ENCODE peak calls at places on chromosomes 6 and 20, in five cellular contexts. J, E, B, X and D are unnamed samples.

GRCh38 chr20:37615507-37616425 is 78.1 kb upstream of the CTNNBL1 start:
- DNase-seq in J (peak; percentile 6), E (peak; percentile 45), B (peak; percentile 60), X (no peak), D (peak; percentile 19)

GRCh38 chr6:20837189-20837588 is 302.9 kb downstream of the CDKAL1 start:
- DNase-seq in J (no peak), E (no peak), B (peak; percentile 50), X (no peak), D (no peak)

GRCh38 chr6:125679128-125679527 is 70.3 kb upstream of the HEY2 start:
- DNase-seq in J (no peak), E (no peak), B (no peak), X (no peak), D (no peak)

GRCh38 chr6:78598966-78599365 is 268.4 kb upstream of the IRAK1BP1 start:
- DNase-seq in J (peak; percentile 92), E (no peak), B (no peak), X (no peak), D (peak; percentile 7)

GRCh38 chr6:6886160-6886885 is 221.4 kb upstream of the RREB1 start:
- DNase-seq in J (no peak), E (no peak), B (no peak), X (peak; percentile 76), D (no peak)

GRCh38 chr6:17565399-17565798 is 34.7 kb upstream of the FAM8A1 start:
- DNase-seq in J (no peak), E (no peak), B (no peak), X (no peak), D (no peak)

GRCh38 chr6:90028080-90028778 is 134.0 kb downstream of the GJA10 start:
- DNase-seq in J (peak; percentile 36), E (no peak), B (no peak), X (no peak), D (no peak)

GRCh38 chr6:169439710-169440109 is 186.1 kb upstream of the THBS2 start:
- DNase-seq in J (no peak), E (no peak), B (no peak), X (no peak), D (no peak)

GRCh38 chr6:89433637-89434499 is 916 bp downstream of the ANKRD6 start:
- DNase-seq in J (no peak), E (peak; percentile 60), B (no peak), X (peak; percentile 54), D (no peak)

GRCh38 chr6:13814938-13815575 is 700 bp upstream of the MCUR1 start:
- DNase-seq in J (peak; percentile 29), E (peak; percentile 12), B (no peak), X (no peak), D (no peak)

GRCh38 chr20:40778894-40779496 is 90.0 kb upstream of the MAFB start:
- DNase-seq in J (no peak), E (no peak), B (no peak), X (no peak), D (no peak)

GRCh38 chr20:63217706-63218105 is 1.8 kb upstream of the YTHDF1 start:
- DNase-seq in J (no peak), E (no peak), B (peak; percentile 43), X (no peak), D (no peak)

GRCh38 chr20:33000802-33001466 is 3.3 kb downstream of the SUN5 start:
- DNase-seq in J (no peak), E (no peak), B (peak; percentile 20), X (no peak), D (no peak)

GRCh38 chr6:40443842-40444241 is 143.3 kb downstream of the LRFN2 start:
- DNase-seq in J (no peak), E (no peak), B (no peak), X (no peak), D (no peak)

GRCh38 chr6:13384506-13384905 is 56.2 kb upstream of the TBC1D7 start:
- DNase-seq in J (no peak), E (no peak), B (no peak), X (no peak), D (no peak)

GRCh38 chr6:148617522-148617921 is 129.3 kb upstream of the UST start:
- DNase-seq in J (peak; percentile 58), E (no peak), B (no peak), X (no peak), D (no peak)

GRCh38 chr6:34393191-34393967 is 910 bp upstream of the NUDT3 start:
- DNase-seq in J (no peak), E (no peak), B (no peak), X (no peak), D (no peak)

GRCh38 chr6:44051516-44051915 is 75.7 kb downstream of the MRPL14 start:
- DNase-seq in J (peak; percentile 89), E (no peak), B (peak; percentile 39), X (peak; percentile 24), D (no peak)

GRCh38 chr6:34003962-34004361 is 141.9 kb downstream of the GRM4 start:
- DNase-seq in J (no peak), E (no peak), B (no peak), X (no peak), D (no peak)

GRCh38 chr6:53718597-53719460 is 53.3 kb upstream of the KLHL31 start:
- DNase-seq in J (peak; percentile 75), E (peak; percentile 84), B (no peak), X (no peak), D (peak; percentile 59)

GRCh38 chr6:79764758-79765157 is 133.6 kb downstream of the SH3BGRL2 start:
- DNase-seq in J (no peak), E (no peak), B (no peak), X (no peak), D (no peak)

GRCh38 chr6:55449219-55449618 is 122.0 kb downstream of the GFRAL start:
- DNase-seq in J (peak; percentile 37), E (peak; percentile 41), B (no peak), X (no peak), D (no peak)

GRCh38 chr6:73506246-73506645 is 14.6 kb downstream of the EEF1A1 start:
- DNase-seq in J (no peak), E (no peak), B (no peak), X (no peak), D (no peak)

GRCh38 chr20:30610751-30611150 is 646.7 kb upstream of the DEFB115 start:
- DNase-seq in J (no peak), E (no peak), B (no peak), X (no peak), D (no peak)

GRCh38 chr6:1940381-1940780 is 305.0 kb downstream of the GMDS start:
- DNase-seq in J (no peak), E (no peak), B (no peak), X (no peak), D (no peak)

GRCh38 chr20:50153153-50153499 is 397 bp downstream of the PEDS1 start:
- DNase-seq in J (no peak), E (no peak), B (no peak), X (no peak), D (no peak)

GRCh38 chr6:68653706-68654089 is 18.6 kb downstream of the ADGRB3 start:
- DNase-seq in J (no peak), E (no peak), B (no peak), X (no peak), D (no peak)

GRCh38 chr6:74100719-74101287 is 404.8 kb downstream of the CD109 start:
- DNase-seq in J (no peak), E (no peak), B (no peak), X (no peak), D (no peak)

GRCh38 chr6:108163644-108164536 is 1.9 kb upstream of the NR2E1 start:
- DNase-seq in J (no peak), E (no peak), B (no peak), X (no peak), D (no peak)

DNA sequence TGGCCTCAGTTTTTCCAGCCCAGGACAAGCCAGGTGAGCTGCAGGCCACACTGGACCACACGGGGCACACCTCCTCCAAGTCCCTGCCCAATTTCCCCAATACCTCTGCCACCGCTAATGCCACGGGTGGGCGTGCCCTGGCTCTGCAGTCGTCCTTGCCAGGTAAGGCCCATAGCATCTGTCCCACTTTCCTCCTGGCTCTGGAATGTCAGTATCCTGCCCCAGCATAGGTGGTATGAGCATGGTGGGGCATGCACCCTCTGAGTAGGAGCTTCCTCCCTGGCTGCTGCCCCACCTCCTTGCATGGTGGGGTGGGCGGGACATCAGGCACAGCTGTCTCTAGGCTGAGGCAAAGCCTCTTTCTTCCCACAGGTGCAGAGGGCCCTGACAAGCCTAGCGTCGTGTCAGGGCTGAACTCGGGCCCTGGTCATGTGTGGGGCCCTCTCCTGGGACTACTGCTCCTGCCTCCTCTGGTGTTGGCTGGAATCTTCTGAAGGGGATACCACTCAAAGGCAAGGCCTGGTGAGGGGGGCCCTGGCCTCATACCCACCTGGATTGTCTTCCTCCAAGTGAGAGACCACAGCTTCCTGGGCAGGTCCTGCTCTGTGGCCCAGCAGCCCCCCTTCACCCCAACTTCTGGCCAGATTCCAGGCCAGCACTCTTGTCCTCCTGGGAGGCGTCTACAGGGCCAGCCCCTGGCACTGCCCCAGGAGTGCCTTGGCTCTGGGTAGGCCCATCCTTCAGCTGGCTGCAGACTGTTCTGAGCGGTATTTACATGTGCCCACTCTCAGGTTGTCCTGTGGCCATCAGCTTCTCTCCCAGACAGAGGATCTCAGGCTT is 9.1 kb downstream of the PI16 start:
- DNase-seq in J (no peak), E (no peak), B (no peak), X (peak; percentile 69), D (no peak)
- H3K4me3 ChIP-seq in J (no peak overlapping the region), E (no peak overlapping the region), B (no peak overlapping the region), X (no peak overlapping the region), D (no peak overlapping the region)

GRCh38 chr6:159988983-159989454 is 20.1 kb downstream of the IGF2R start:
- DNase-seq in J (peak; percentile 81), E (no peak), B (no peak), X (no peak), D (no peak)
- H3K4me3 ChIP-seq in J (no peak overlapping the region), E (no peak overlapping the region), B (no peak overlapping the region), X (no peak overlapping the region), D (no peak overlapping the region)

GRCh38 chr20:51563597-51564332 is 21.2 kb upstream of the NFATC2 start:
- DNase-seq in J (peak; percentile 80), E (peak; percentile 63), B (no peak), X (peak; percentile 51), D (peak; percentile 57)

GRCh38 chr20:51566594-51566993 is 24.1 kb upstream of the NFATC2 start:
- DNase-seq in J (no peak), E (no peak), B (no peak), X (no peak), D (no peak)

GRCh38 chr20:51565298-51565697 is 22.8 kb upstream of the NFATC2 start:
- DNase-seq in J (no peak), E (no peak), B (no peak), X (no peak), D (no peak)

GRCh38 chr20:51567622-51568021 is 25.1 kb upstream of the NFATC2 start:
- DNase-seq in J (no peak), E (no peak), B (no peak), X (no peak), D (no peak)

GRCh38 chr20:51565741-51566140 is 23.2 kb upstream of the NFATC2 start:
- DNase-seq in J (peak; percentile 50), E (no peak), B (no peak), X (no peak), D (no peak)
- H3K4me3 ChIP-seq in J (no peak overlapping the region), E (no peak overlapping the region), B (no peak overlapping the region), X (no peak overlapping the region), D (no peak overlapping the region)

GRCh38 chr6:157223021-157223430 is 100.3 kb downstream of the TMEM242 start:
- DNase-seq in J (no peak), E (no peak), B (peak; percentile 62), X (no peak), D (no peak)

GRCh38 chr6:157225575-157225995 is 97.7 kb downstream of the TMEM242 start:
- DNase-seq in J (no peak), E (no peak), B (no peak), X (no peak), D (no peak)

GRCh38 chr6:157223486-157223885 is 99.8 kb downstream of the TMEM242 start:
- DNase-seq in J (no peak), E (no peak), B (no peak), X (no peak), D (no peak)

GRCh38 chr6:157224957-157225574 is 98.3 kb downstream of the TMEM242 start:
- DNase-seq in J (no peak), E (no peak), B (no peak), X (no peak), D (no peak)

GRCh38 chr6:157224178-157224956 is 99.0 kb downstream of the TMEM242 start:
- DNase-seq in J (no peak), E (no peak), B (no peak), X (no peak), D (no peak)
- H3K4me3 ChIP-seq in J (no peak overlapping the region), E (no peak overlapping the region), B (no peak overlapping the region), X (no peak overlapping the region), D (no peak overlapping the region)